ENCODE peak calls at places on chromosomes 3 and 15, in five cellular contexts. D is HepG2, M is H1, K is GM12878, L is K562. S is an unnamed sample.

GRCh38 chr3:56810912-56811544 is 9.3 kb upstream of the ARHGEF3 start:
- DNase-seq in L (no peak), M (no peak), K (no peak), D (no peak), S (no peak)

GRCh38 chr15:74365619-74366445 is 1.6 kb downstream of the CYP11A1 start:
- DNase-seq in K (no peak), D (peak; percentile 25), M (peak; percentile 83), L (no peak), S (no peak)

GRCh38 chr3:36591959-36592358 is 172.4 kb downstream of the DCLK3 start:
- DNase-seq in K (no peak), L (no peak), M (no peak), D (no peak), S (no peak)

GRCh38 chr15:62856466-62857246 is 185.9 kb upstream of the TPM1 start:
- DNase-seq in K (no peak), D (no peak), M (peak; percentile 35), L (no peak), S (no peak)

GRCh38 chr15:51343466-51343865 is 2.0 kb downstream of the GLDN start:
- DNase-seq in L (no peak), D (no peak), M (no peak), K (no peak), S (no peak)

GRCh38 chr3:136281966-136282554 is 31.9 kb downstream of the PCCB start:
- DNase-seq in D (no peak), K (no peak), L (no peak), M (no peak), S (no peak)

GRCh38 chr3:37072892-37073291 is 79.6 kb downstream of the MLH1 start:
- DNase-seq in M (no peak), K (no peak), D (no peak), L (no peak), S (no peak)

GRCh38 chr3:133404925-133405324 is 5.1 kb downstream of the BFSP2 start:
- DNase-seq in D (no peak), K (no peak), M (no peak), L (no peak), S (no peak)

GRCh38 chr3:37295925-37296324 is 121.5 kb upstream of the LRRFIP2 start:
- DNase-seq in L (no peak), D (no peak), M (no peak), K (no peak), S (no peak)

GRCh38 chr3:8851703-8852102 is 82.3 kb upstream of the OXTR start:
- DNase-seq in L (no peak), D (peak; percentile 19), M (no peak), K (no peak), S (no peak)

GRCh38 chr3:174441588-174442316 is 417.4 kb upstream of the NAALADL2 start:
- DNase-seq in M (no peak), K (no peak), D (no peak), L (no peak), S (no peak)

GRCh38 chr3:76509179-76509830 is 530.6 kb upstream of the ROBO2 start:
- DNase-seq in K (no peak), L (no peak), M (no peak), D (no peak), S (no peak)
- TF ChIP-seq SRF in K (no peak), L (no peak), M (no peak), D (no peak), S (no peak)

GRCh38 chr15:64009798-64010241 is 36.5 kb downstream of the DAPK2 start:
- DNase-seq in K (peak; percentile 84), D (no peak), M (no peak), L (no peak), S (no peak)

GRCh38 chr15:64008177-64008576 is 38.1 kb downstream of the DAPK2 start:
- DNase-seq in L (no peak), K (no peak), D (no peak), M (no peak), S (no peak)

GRCh38 chr15:64010719-64011118 is 35.6 kb downstream of the DAPK2 start:
- DNase-seq in M (no peak), L (peak; percentile 29), K (peak; percentile 96), D (no peak), S (peak; percentile 69)

GRCh38 chr15:64006642-64007041 is 39.6 kb downstream of the DAPK2 start:
- DNase-seq in D (no peak), L (no peak), K (no peak), M (no peak), S (no peak)

DNA sequence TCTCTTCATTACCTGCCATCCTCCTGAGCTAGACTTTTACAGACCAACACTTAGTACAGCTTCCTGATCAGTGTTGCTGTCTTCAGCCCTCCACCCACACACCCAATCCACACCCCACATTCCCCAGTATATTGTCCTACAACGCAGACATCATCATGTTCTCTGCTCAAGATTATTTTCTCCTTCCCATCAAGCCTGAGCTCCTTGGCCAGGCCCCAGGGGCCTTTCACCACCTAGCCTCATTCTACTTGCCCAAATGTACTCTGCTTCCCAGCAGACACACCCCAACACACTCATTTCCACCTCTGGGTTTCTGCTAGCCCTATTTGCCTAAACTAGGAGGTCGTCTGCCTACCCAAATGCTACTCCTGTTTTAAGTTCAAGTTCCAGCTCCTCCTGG is 37.0 kb downstream of the DAPK2 start:
- DNase-seq in M (no peak), D (no peak), K (no peak), L (no peak), S (no peak)
- TF ChIP-seq SRF in M (no peak), D (no peak), K (no peak), L (no peak), S (no peak)

GRCh38 chr3:142975316-142975995 is 12.0 kb upstream of the PAQR9 start:
- DNase-seq in K (no peak), D (no peak), M (no peak), L (peak; percentile 35), S (no peak)
- TF ChIP-seq SRF in K (no peak), D (no peak), M (no peak), L (no peak), S (no peak)

DNA sequence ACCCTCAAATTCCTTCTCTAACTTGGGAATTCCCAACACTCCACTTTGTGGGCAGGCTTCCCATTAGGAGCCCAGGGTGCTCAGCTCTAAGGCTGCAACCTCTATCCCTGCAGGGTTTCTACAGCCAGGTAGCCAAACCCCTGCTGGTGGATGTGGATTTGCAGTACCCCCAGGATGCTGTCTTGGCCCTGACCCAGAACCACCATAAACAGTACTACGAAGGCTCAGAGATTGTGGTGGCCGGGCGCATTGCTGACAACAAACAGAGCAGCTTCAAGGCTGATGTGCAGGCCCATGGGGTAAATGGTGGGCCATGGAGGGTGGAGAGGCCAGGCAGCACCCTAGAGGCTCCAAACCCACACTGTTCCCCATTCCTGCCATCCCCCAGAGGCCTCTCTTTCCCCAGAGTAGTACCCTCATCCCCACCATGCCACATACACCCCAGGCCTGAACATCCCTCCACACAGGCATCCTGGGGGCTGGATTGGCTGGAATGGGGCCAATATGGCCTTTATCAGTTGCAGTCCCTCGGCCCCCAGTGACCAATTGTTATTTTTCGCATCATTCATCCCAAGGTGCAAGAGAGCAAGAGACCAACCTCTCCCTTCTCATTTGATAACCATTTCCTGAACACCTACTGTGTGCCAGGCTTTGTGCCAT is 7.7 kb downstream of the ITIH1 start:
- DNase-seq in L (no peak), D (no peak), M (no peak), K (no peak), S (no peak)
- TF ChIP-seq SRF in L (no peak), D (no peak), M (no peak), K (no peak), S (no peak)

GRCh38 chr3:60603860-60604259 is 647.4 kb downstream of the FHIT start:
- DNase-seq in L (no peak), K (no peak), D (no peak), M (no peak), S (no peak)

GRCh38 chr3:60613769-60614303 is 637.4 kb downstream of the FHIT start:
- DNase-seq in L (no peak), D (no peak), K (no peak), M (no peak), S (no peak)

GRCh38 chr3:60610441-60611112 is 640.7 kb downstream of the FHIT start:
- DNase-seq in D (no peak), K (no peak), L (no peak), M (no peak), S (no peak)

GRCh38 chr3:60609446-60609845 is 641.8 kb downstream of the FHIT start:
- DNase-seq in D (no peak), L (no peak), M (no peak), K (no peak), S (no peak)
- TF ChIP-seq SRF in D (no peak), L (no peak), M (no peak), K (no peak), S (no peak)

GRCh38 chr3:178787960-178788359 is 251.7 kb downstream of the KCNMB2 start:
- DNase-seq in L (no peak), M (no peak), K (no peak), D (no peak), S (no peak)
- TF ChIP-seq SRF in L (no peak), M (no peak), K (no peak), D (no peak), S (no peak)

S was measured in HCT116.